ENCODE peak calls at places on chromosomes 11 and 22, in seven cellular contexts. One of them, this sample, is unnamed.

GRCh38 chr22:22460635-22461034 is 47.9 kb downstream of the ZNF280B start:
- DNase-seq in HL-60: no peak
- DNase-seq in HCT116: peak; percentile 7
- DNase-seq in lower lobe of right lung: no peak
- DNase-seq in A549: peak; percentile 11
- DNase-seq in sigmoid colon: no peak
- DNase-seq in cardiac muscle cell: no peak
- DNase-seq in this sample: no peak

GRCh38 chr11:75203138-75203537 is 37.4 kb upstream of the TPBGL start:
- DNase-seq in HL-60: no peak
- DNase-seq in HCT116: no peak
- DNase-seq in lower lobe of right lung: no peak
- DNase-seq in A549: no peak
- DNase-seq in sigmoid colon: no peak
- DNase-seq in cardiac muscle cell: no peak
- DNase-seq in this sample: no peak

GRCh38 chr22:37552560-37553163 is 7.6 kb upstream of the CDC42EP1 start:
- DNase-seq in HL-60: no peak
- DNase-seq in HCT116: no peak
- DNase-seq in lower lobe of right lung: no peak
- DNase-seq in A549: no peak
- DNase-seq in sigmoid colon: no peak
- DNase-seq in cardiac muscle cell: peak; percentile 70
- DNase-seq in this sample: no peak

GRCh38 chr22:31135706-31136105 is 4.6 kb downstream of the PLA2G3 start:
- DNase-seq in HL-60: no peak
- DNase-seq in HCT116: no peak
- DNase-seq in lower lobe of right lung: no peak
- DNase-seq in A549: no peak
- DNase-seq in sigmoid colon: no peak
- DNase-seq in cardiac muscle cell: no peak
- DNase-seq in this sample: no peak

GRCh38 chr11:102589047-102589459 is 36.1 kb downstream of the MMP20 start:
- DNase-seq in HL-60: peak; percentile 65
- DNase-seq in HCT116: no peak
- DNase-seq in lower lobe of right lung: no peak
- DNase-seq in A549: no peak
- DNase-seq in sigmoid colon: no peak
- DNase-seq in cardiac muscle cell: no peak
- DNase-seq in this sample: no peak

GRCh38 chr11:125745979-125746378 is at the start of gene PATE1:
- DNase-seq in HL-60: no peak
- DNase-seq in HCT116: no peak
- DNase-seq in lower lobe of right lung: no peak
- DNase-seq in A549: no peak
- DNase-seq in sigmoid colon: no peak
- DNase-seq in cardiac muscle cell: no peak
- DNase-seq in this sample: no peak

GRCh38 chr22:30538280-30538679 is 8.3 kb downstream of the SEC14L6 start:
- DNase-seq in HL-60: peak; percentile 8
- DNase-seq in HCT116: no peak
- DNase-seq in lower lobe of right lung: no peak
- DNase-seq in A549: no peak
- DNase-seq in sigmoid colon: no peak
- DNase-seq in cardiac muscle cell: no peak
- DNase-seq in this sample: no peak

GRCh38 chr22:20117656-20118571 is 888 bp upstream of the TRMT2A start:
- DNase-seq in HL-60: peak; percentile 21
- DNase-seq in HCT116: no peak
- DNase-seq in lower lobe of right lung: peak; percentile 61
- DNase-seq in A549: no peak
- DNase-seq in sigmoid colon: no peak
- DNase-seq in cardiac muscle cell: peak; percentile 43
- DNase-seq in this sample: no peak

GRCh38 chr11:12137005-12137690 is 26.8 kb downstream of the MICAL2 start:
- DNase-seq in HL-60: no peak
- DNase-seq in HCT116: no peak
- DNase-seq in lower lobe of right lung: peak; percentile 72
- DNase-seq in A549: no peak
- DNase-seq in sigmoid colon: peak; percentile 86
- DNase-seq in cardiac muscle cell: no peak
- DNase-seq in this sample: no peak

GRCh38 chr11:57476883-57477506 is 16.7 kb downstream of the RTN4RL2 start:
- DNase-seq in HL-60: no peak
- DNase-seq in HCT116: no peak
- DNase-seq in lower lobe of right lung: peak; percentile 59
- DNase-seq in A549: peak; percentile 56
- DNase-seq in sigmoid colon: no peak
- DNase-seq in cardiac muscle cell: peak; percentile 39
- DNase-seq in this sample: no peak

GRCh38 chr11:70331901-70332300 is 61.4 kb downstream of the PPFIA1 start:
- DNase-seq in HL-60: no peak
- DNase-seq in HCT116: no peak
- DNase-seq in lower lobe of right lung: no peak
- DNase-seq in A549: no peak
- DNase-seq in sigmoid colon: no peak
- DNase-seq in cardiac muscle cell: no peak
- DNase-seq in this sample: no peak

GRCh38 chr11:122144752-122145151 is 28.7 kb upstream of the BLID start:
- DNase-seq in HL-60: no peak
- DNase-seq in HCT116: no peak
- DNase-seq in lower lobe of right lung: no peak
- DNase-seq in A549: no peak
- DNase-seq in sigmoid colon: no peak
- DNase-seq in cardiac muscle cell: no peak
- DNase-seq in this sample: no peak

GRCh38 chr11:108881136-108881535 is 216.3 kb downstream of the DDX10 start:
- DNase-seq in HL-60: no peak
- DNase-seq in HCT116: no peak
- DNase-seq in lower lobe of right lung: no peak
- DNase-seq in A549: no peak
- DNase-seq in sigmoid colon: no peak
- DNase-seq in cardiac muscle cell: no peak
- DNase-seq in this sample: no peak

GRCh38 chr22:29216873-29217666 is 11.4 kb downstream of the EMID1 start:
- DNase-seq in HL-60: peak; percentile 87
- DNase-seq in HCT116: no peak
- DNase-seq in lower lobe of right lung: no peak
- DNase-seq in A549: peak; percentile 15
- DNase-seq in sigmoid colon: peak; percentile 64
- DNase-seq in cardiac muscle cell: no peak
- DNase-seq in this sample: peak; percentile 42

GRCh38 chr11:34155759-34156062 is 50.3 kb downstream of the NAT10 start:
- DNase-seq in HL-60: no peak
- DNase-seq in HCT116: no peak
- DNase-seq in lower lobe of right lung: no peak
- DNase-seq in A549: no peak
- DNase-seq in sigmoid colon: no peak
- DNase-seq in cardiac muscle cell: no peak
- DNase-seq in this sample: no peak

GRCh38 chr11:108551653-108552462 is 41.7 kb downstream of the EXPH5 start:
- DNase-seq in HL-60: no peak
- DNase-seq in HCT116: peak; percentile 18
- DNase-seq in lower lobe of right lung: no peak
- DNase-seq in A549: no peak
- DNase-seq in sigmoid colon: no peak
- DNase-seq in cardiac muscle cell: peak; percentile 35
- DNase-seq in this sample: no peak

GRCh38 chr22:30947821-30948454 is 20.6 kb downstream of the MORC2 start:
- DNase-seq in HL-60: no peak
- DNase-seq in HCT116: peak; percentile 16
- DNase-seq in lower lobe of right lung: no peak
- DNase-seq in A549: peak; percentile 46
- DNase-seq in sigmoid colon: no peak
- DNase-seq in cardiac muscle cell: peak; percentile 56
- DNase-seq in this sample: no peak

GRCh38 chr11:11993814-11994213 is 14.6 kb downstream of the DKK3 start:
- DNase-seq in HL-60: no peak
- DNase-seq in HCT116: peak; percentile 53
- DNase-seq in lower lobe of right lung: no peak
- DNase-seq in A549: peak; percentile 46
- DNase-seq in sigmoid colon: peak; percentile 80
- DNase-seq in cardiac muscle cell: no peak
- DNase-seq in this sample: no peak

GRCh38 chr11:34358258-34358665 is 452 bp upstream of the ABTB2 start:
- DNase-seq in HL-60: peak; percentile 52
- DNase-seq in HCT116: peak; percentile 65
- DNase-seq in lower lobe of right lung: no peak
- DNase-seq in A549: peak; percentile 82
- DNase-seq in sigmoid colon: peak; percentile 88
- DNase-seq in cardiac muscle cell: peak; percentile 77
- DNase-seq in this sample: no peak

GRCh38 chr11:44597358-44598009 is 32.0 kb downstream of the CD82 start:
- DNase-seq in HL-60: no peak
- DNase-seq in HCT116: no peak
- DNase-seq in lower lobe of right lung: no peak
- DNase-seq in A549: no peak
- DNase-seq in sigmoid colon: no peak
- DNase-seq in cardiac muscle cell: no peak
- DNase-seq in this sample: no peak
- H3K4me3 ChIP-seq in HL-60: no peak overlapping the region
- H3K4me3 ChIP-seq in HCT116: no peak overlapping the region
- H3K4me3 ChIP-seq in lower lobe of right lung: no peak overlapping the region
- H3K4me3 ChIP-seq in A549: no peak overlapping the region
- H3K4me3 ChIP-seq in sigmoid colon: no peak overlapping the region
- H3K4me3 ChIP-seq in cardiac muscle cell: no peak overlapping the region
- H3K4me3 ChIP-seq in this sample: no peak overlapping the region

GRCh38 chr22:42945736-42946135 is 69.2 kb downstream of the PACSIN2 start:
- DNase-seq in HL-60: peak; percentile 46
- DNase-seq in HCT116: no peak
- DNase-seq in lower lobe of right lung: no peak
- DNase-seq in A549: no peak
- DNase-seq in sigmoid colon: no peak
- DNase-seq in cardiac muscle cell: no peak
- DNase-seq in this sample: no peak

GRCh38 chr22:42948205-42948804 is 66.6 kb downstream of the PACSIN2 start:
- DNase-seq in HL-60: no peak
- DNase-seq in HCT116: no peak
- DNase-seq in lower lobe of right lung: no peak
- DNase-seq in A549: no peak
- DNase-seq in sigmoid colon: no peak
- DNase-seq in cardiac muscle cell: no peak
- DNase-seq in this sample: no peak

GRCh38 chr22:42947211-42947990 is 67.5 kb downstream of the PACSIN2 start:
- DNase-seq in HL-60: no peak
- DNase-seq in HCT116: peak; percentile 73
- DNase-seq in lower lobe of right lung: no peak
- DNase-seq in A549: peak; percentile 44
- DNase-seq in sigmoid colon: no peak
- DNase-seq in cardiac muscle cell: peak; percentile 42
- DNase-seq in this sample: no peak

GRCh38 chr22:42945027-42945426 is 69.9 kb downstream of the PACSIN2 start:
- DNase-seq in HL-60: no peak
- DNase-seq in HCT116: no peak
- DNase-seq in lower lobe of right lung: no peak
- DNase-seq in A549: no peak
- DNase-seq in sigmoid colon: no peak
- DNase-seq in cardiac muscle cell: no peak
- DNase-seq in this sample: no peak

GRCh38 chr22:42946551-42947198 is 68.3 kb downstream of the PACSIN2 start:
- DNase-seq in HL-60: peak; percentile 70
- DNase-seq in HCT116: no peak
- DNase-seq in lower lobe of right lung: no peak
- DNase-seq in A549: no peak
- DNase-seq in sigmoid colon: no peak
- DNase-seq in cardiac muscle cell: no peak
- DNase-seq in this sample: no peak
- H3K4me3 ChIP-seq in HL-60: no peak overlapping the region
- H3K4me3 ChIP-seq in HCT116: peak overlapping the region; percentile 11
- H3K4me3 ChIP-seq in lower lobe of right lung: no peak overlapping the region
- H3K4me3 ChIP-seq in A549: no peak overlapping the region
- H3K4me3 ChIP-seq in sigmoid colon: no peak overlapping the region
- H3K4me3 ChIP-seq in cardiac muscle cell: no peak overlapping the region
- H3K4me3 ChIP-seq in this sample: no peak overlapping the region

GRCh38 chr11:64868904-64869570 is 9.4 kb downstream of the EHD1 start:
- DNase-seq in HL-60: no peak
- DNase-seq in HCT116: no peak
- DNase-seq in lower lobe of right lung: no peak
- DNase-seq in A549: peak; percentile 60
- DNase-seq in sigmoid colon: no peak
- DNase-seq in cardiac muscle cell: peak; percentile 65
- DNase-seq in this sample: no peak

GRCh38 chr11:64870176-64870892 is 8.1 kb downstream of the EHD1 start:
- DNase-seq in HL-60: peak; percentile 79
- DNase-seq in HCT116: no peak
- DNase-seq in lower lobe of right lung: no peak
- DNase-seq in A549: no peak
- DNase-seq in sigmoid colon: peak; percentile 81
- DNase-seq in cardiac muscle cell: peak; percentile 92
- DNase-seq in this sample: no peak

GRCh38 chr11:64872790-64873488 is 5.5 kb downstream of the EHD1 start:
- DNase-seq in HL-60: no peak
- DNase-seq in HCT116: no peak
- DNase-seq in lower lobe of right lung: no peak
- DNase-seq in A549: no peak
- DNase-seq in sigmoid colon: no peak
- DNase-seq in cardiac muscle cell: no peak
- DNase-seq in this sample: no peak

GRCh38 chr11:64869571-64870175 is 8.7 kb downstream of the EHD1 start:
- DNase-seq in HL-60: no peak
- DNase-seq in HCT116: no peak
- DNase-seq in lower lobe of right lung: no peak
- DNase-seq in A549: no peak
- DNase-seq in sigmoid colon: no peak
- DNase-seq in cardiac muscle cell: peak; percentile 67
- DNase-seq in this sample: no peak

GRCh38 chr11:64870893-64871849 is 7.2 kb downstream of the EHD1 start:
- DNase-seq in HL-60: no peak
- DNase-seq in HCT116: no peak
- DNase-seq in lower lobe of right lung: no peak
- DNase-seq in A549: no peak
- DNase-seq in sigmoid colon: no peak
- DNase-seq in cardiac muscle cell: no peak
- DNase-seq in this sample: no peak
- H3K4me3 ChIP-seq in HL-60: no peak overlapping the region
- H3K4me3 ChIP-seq in HCT116: no peak overlapping the region
- H3K4me3 ChIP-seq in lower lobe of right lung: peak overlapping the region; percentile 28
- H3K4me3 ChIP-seq in A549: no peak overlapping the region
- H3K4me3 ChIP-seq in sigmoid colon: no peak overlapping the region
- H3K4me3 ChIP-seq in cardiac muscle cell: no peak overlapping the region
- H3K4me3 ChIP-seq in this sample: no peak overlapping the region

DNA sequence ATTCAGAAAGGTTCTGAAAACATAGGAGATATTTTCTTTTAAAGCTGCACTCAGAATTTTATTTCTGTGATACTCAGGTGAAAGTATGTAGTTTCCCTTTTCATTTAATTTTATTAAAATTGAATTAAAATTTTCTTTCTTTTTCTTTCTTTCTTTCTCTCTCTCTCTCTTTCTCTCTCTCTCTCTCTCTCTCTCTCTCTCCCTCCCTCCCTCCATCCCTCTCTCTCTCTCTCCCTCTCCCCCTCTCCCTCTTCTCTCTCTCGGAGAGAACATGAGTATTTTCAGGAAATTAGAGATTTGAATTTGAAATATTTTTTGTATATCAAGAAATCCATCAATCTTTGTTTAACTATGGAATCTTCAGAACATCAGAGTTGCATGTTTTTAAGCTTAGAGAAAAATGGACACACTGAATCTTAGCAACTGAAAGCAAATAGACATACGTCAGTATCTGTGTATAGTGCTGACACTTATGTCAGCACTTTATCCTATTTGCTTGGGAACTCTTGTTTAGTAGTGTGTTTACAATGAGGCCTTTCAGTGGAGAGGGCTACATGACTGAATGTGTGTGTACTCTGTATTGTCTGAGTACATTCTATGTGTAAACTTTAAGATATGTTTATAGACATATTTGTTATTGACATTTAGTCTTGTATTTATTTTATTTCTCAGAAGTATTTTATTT is 44.5 kb downstream of the PDE3B start:
- DNase-seq in HL-60: no peak
- DNase-seq in HCT116: no peak
- DNase-seq in lower lobe of right lung: no peak
- DNase-seq in A549: peak; percentile 16
- DNase-seq in sigmoid colon: no peak
- DNase-seq in cardiac muscle cell: no peak
- DNase-seq in this sample: no peak
- H3K4me3 ChIP-seq in HL-60: no peak overlapping the region
- H3K4me3 ChIP-seq in HCT116: no peak overlapping the region
- H3K4me3 ChIP-seq in lower lobe of right lung: no peak overlapping the region
- H3K4me3 ChIP-seq in A549: no peak overlapping the region
- H3K4me3 ChIP-seq in sigmoid colon: no peak overlapping the region
- H3K4me3 ChIP-seq in cardiac muscle cell: no peak overlapping the region
- H3K4me3 ChIP-seq in this sample: no peak overlapping the region

This sample was measured in AG09309.